ENCODE peak calls at places on chromosomes 2 and 18, in four cellular contexts. T is fibroblast of the conjunctiva, K is GM03348, S is lung. U is an unnamed sample.

GRCh38 chr2:174868916-174869315 is 104.6 kb upstream of the CHRNA1 start:
- DNase-seq in S (no peak), T (no peak), K (no peak), U (no peak)

GRCh38 chr2:1495676-1496393 is 82.6 kb downstream of the TPO start:
- DNase-seq in T (no peak), K (no peak), S (no peak), U (no peak)

GRCh38 chr2:119826370-119826961 is 66.7 kb downstream of the PTPN4 start:
- DNase-seq in T (no peak), S (no peak), K (peak; percentile 14), U (peak; percentile 28)

GRCh38 chr2:105578166-105578565 is 166.5 kb upstream of the NCK2 start:
- DNase-seq in S (no peak), K (no peak), T (no peak), U (no peak)

GRCh38 chr18:69948919-69949537 is 1.4 kb upstream of the CD226 start:
- DNase-seq in S (peak; percentile 30), K (no peak), T (no peak), U (no peak)

GRCh38 chr18:32798209-32798960 is 25.6 kb upstream of the KLHL14 start:
- DNase-seq in T (no peak), K (no peak), S (no peak), U (no peak)

GRCh38 chr2:61368687-61369665 is 101.9 kb downstream of the USP34 start:
- DNase-seq in T (no peak), S (no peak), K (no peak), U (no peak)

GRCh38 chr2:239380831-239381708 is 19.8 kb downstream of the HDAC4 start:
- DNase-seq in K (no peak), T (no peak), S (no peak), U (no peak)

GRCh38 chr2:61291851-61292575 is 130.0 kb downstream of the C2orf74 start:
- DNase-seq in K (no peak), S (no peak), T (no peak), U (no peak)

GRCh38 chr2:11160731-11161455 is 5.6 kb downstream of the SLC66A3 start:
- DNase-seq in T (no peak), K (no peak), S (no peak), U (no peak)

GRCh38 chr18:31830686-31831085 is 70.0 kb upstream of the SLC25A52 start:
- DNase-seq in T (no peak), S (no peak), K (no peak), U (no peak)

GRCh38 chr18:48844271-48844670 is 106.5 kb downstream of the SMAD7 start:
- DNase-seq in K (no peak), T (no peak), S (no peak), U (no peak)

GRCh38 chr2:95352291-95353054 is 50.0 kb upstream of the FAHD2A start:
- DNase-seq in K (no peak), S (no peak), T (no peak), U (no peak)

GRCh38 chr2:128286011-128286721 is 32.5 kb downstream of the HS6ST1 start:
- DNase-seq in T (no peak), K (no peak), S (no peak), U (no peak)

GRCh38 chr2:53053958-53054357 is 713.6 kb upstream of the CHAC2 start:
- DNase-seq in T (no peak), K (no peak), S (no peak), U (no peak)

U was measured in SK-N-MC.